ENCODE peak calls at places on chromosome 7, in ten cellular contexts. One of them, this sample, is unnamed.

GRCh38 chr7:134690016-134690415 is 43.4 kb downstream of the BPGM start:
- DNase-seq in spleen: no peak
- DNase-seq in heart right ventricle: no peak
- DNase-seq in cardiac muscle cell: peak
- DNase-seq in IMR-90: peak
- DNase-seq in neural crest cell: no peak
- DNase-seq in HepG2: no peak
- DNase-seq in CD8-positive, alpha-beta T cell: no peak
- DNase-seq in GM06990: no peak
- DNase-seq in Caco-2: no peak
- DNase-seq in this sample: peak

GRCh38 chr7:99331002-99331401 is 5.3 kb downstream of the ARPC1A start:
- DNase-seq in spleen: no peak
- DNase-seq in heart right ventricle: no peak
- DNase-seq in cardiac muscle cell: no peak
- DNase-seq in IMR-90: no peak
- DNase-seq in neural crest cell: no peak
- DNase-seq in HepG2: no peak
- DNase-seq in CD8-positive, alpha-beta T cell: no peak
- DNase-seq in GM06990: no peak
- DNase-seq in Caco-2: no peak
- DNase-seq in this sample: peak

GRCh38 chr7:30984359-30985107 is 20.8 kb downstream of the GHRHR start:
- DNase-seq in spleen: no peak
- DNase-seq in heart right ventricle: no peak
- DNase-seq in cardiac muscle cell: no peak
- DNase-seq in IMR-90: no peak
- DNase-seq in neural crest cell: no peak
- DNase-seq in HepG2: no peak
- DNase-seq in CD8-positive, alpha-beta T cell: no peak
- DNase-seq in GM06990: no peak
- DNase-seq in Caco-2: no peak
- DNase-seq in this sample: no peak

GRCh38 chr7:68504766-68505165 is 1093.5 kb upstream of the AUTS2 start:
- DNase-seq in spleen: no peak
- DNase-seq in heart right ventricle: no peak
- DNase-seq in cardiac muscle cell: no peak
- DNase-seq in IMR-90: no peak
- DNase-seq in neural crest cell: no peak
- DNase-seq in HepG2: no peak
- DNase-seq in CD8-positive, alpha-beta T cell: no peak
- DNase-seq in GM06990: no peak
- DNase-seq in Caco-2: no peak
- DNase-seq in this sample: no peak

GRCh38 chr7:95317546-95317945 is 6.8 kb downstream of the PON1 start:
- DNase-seq in spleen: no peak
- DNase-seq in heart right ventricle: no peak
- DNase-seq in cardiac muscle cell: no peak
- DNase-seq in IMR-90: no peak
- DNase-seq in neural crest cell: no peak
- DNase-seq in HepG2: no peak
- DNase-seq in CD8-positive, alpha-beta T cell: no peak
- DNase-seq in GM06990: no peak
- DNase-seq in Caco-2: no peak
- DNase-seq in this sample: no peak

GRCh38 chr7:85041599-85042216 is 145.1 kb downstream of the SEMA3D start:
- DNase-seq in spleen: peak
- DNase-seq in heart right ventricle: peak
- DNase-seq in cardiac muscle cell: peak
- DNase-seq in IMR-90: peak
- DNase-seq in neural crest cell: peak
- DNase-seq in HepG2: peak
- DNase-seq in CD8-positive, alpha-beta T cell: no peak
- DNase-seq in GM06990: no peak
- DNase-seq in Caco-2: peak
- DNase-seq in this sample: peak

GRCh38 chr7:98559958-98560357 is 57.1 kb upstream of the NPTX2 start:
- DNase-seq in spleen: no peak
- DNase-seq in heart right ventricle: no peak
- DNase-seq in cardiac muscle cell: no peak
- DNase-seq in IMR-90: no peak
- DNase-seq in neural crest cell: no peak
- DNase-seq in HepG2: no peak
- DNase-seq in CD8-positive, alpha-beta T cell: no peak
- DNase-seq in GM06990: no peak
- DNase-seq in Caco-2: no peak
- DNase-seq in this sample: no peak

GRCh38 chr7:90178592-90179279 is 24.5 kb downstream of the STEAP1 start:
- DNase-seq in spleen: no peak
- DNase-seq in heart right ventricle: no peak
- DNase-seq in cardiac muscle cell: no peak
- DNase-seq in IMR-90: peak
- DNase-seq in neural crest cell: no peak
- DNase-seq in HepG2: peak
- DNase-seq in CD8-positive, alpha-beta T cell: no peak
- DNase-seq in GM06990: no peak
- DNase-seq in Caco-2: no peak
- DNase-seq in this sample: peak

GRCh38 chr7:35437619-35438275 is 183.8 kb upstream of the TBX20 start:
- DNase-seq in spleen: no peak
- DNase-seq in heart right ventricle: no peak
- DNase-seq in cardiac muscle cell: no peak
- DNase-seq in IMR-90: no peak
- DNase-seq in neural crest cell: no peak
- DNase-seq in HepG2: no peak
- DNase-seq in CD8-positive, alpha-beta T cell: no peak
- DNase-seq in GM06990: no peak
- DNase-seq in Caco-2: no peak
- DNase-seq in this sample: no peak

GRCh38 chr7:47492720-47493119 is 89.2 kb downstream of the TNS3 start:
- DNase-seq in spleen: no peak
- DNase-seq in heart right ventricle: no peak
- DNase-seq in cardiac muscle cell: no peak
- DNase-seq in IMR-90: no peak
- DNase-seq in neural crest cell: no peak
- DNase-seq in HepG2: no peak
- DNase-seq in CD8-positive, alpha-beta T cell: no peak
- DNase-seq in GM06990: no peak
- DNase-seq in Caco-2: no peak
- DNase-seq in this sample: no peak

GRCh38 chr7:100578246-100579183 is 4.8 kb upstream of the SAP25 start:
- DNase-seq in spleen: no peak
- DNase-seq in heart right ventricle: no peak
- DNase-seq in cardiac muscle cell: no peak
- DNase-seq in IMR-90: no peak
- DNase-seq in neural crest cell: no peak
- DNase-seq in HepG2: no peak
- DNase-seq in CD8-positive, alpha-beta T cell: no peak
- DNase-seq in GM06990: no peak
- DNase-seq in Caco-2: no peak
- DNase-seq in this sample: no peak

GRCh38 chr7:77258014-77258413 is 58.4 kb upstream of the FGL2 start:
- DNase-seq in spleen: no peak
- DNase-seq in heart right ventricle: no peak
- DNase-seq in cardiac muscle cell: no peak
- DNase-seq in IMR-90: peak
- DNase-seq in neural crest cell: no peak
- DNase-seq in HepG2: no peak
- DNase-seq in CD8-positive, alpha-beta T cell: no peak
- DNase-seq in GM06990: no peak
- DNase-seq in Caco-2: no peak
- DNase-seq in this sample: peak

GRCh38 chr7:129615018-129615417 is 3.5 kb downstream of the NRF1 start:
- DNase-seq in spleen: no peak
- DNase-seq in heart right ventricle: no peak
- DNase-seq in cardiac muscle cell: no peak
- DNase-seq in IMR-90: peak
- DNase-seq in neural crest cell: no peak
- DNase-seq in HepG2: peak
- DNase-seq in CD8-positive, alpha-beta T cell: no peak
- DNase-seq in GM06990: peak
- DNase-seq in Caco-2: no peak
- DNase-seq in this sample: no peak

GRCh38 chr7:148815612-148816011 is 68.5 kb downstream of the EZH2 start:
- DNase-seq in spleen: no peak
- DNase-seq in heart right ventricle: no peak
- DNase-seq in cardiac muscle cell: no peak
- DNase-seq in IMR-90: no peak
- DNase-seq in neural crest cell: no peak
- DNase-seq in HepG2: no peak
- DNase-seq in CD8-positive, alpha-beta T cell: no peak
- DNase-seq in GM06990: no peak
- DNase-seq in Caco-2: no peak
- DNase-seq in this sample: no peak

GRCh38 chr7:29987821-29988317 is 1.7 kb downstream of the SCRN1 start:
- DNase-seq in spleen: peak
- DNase-seq in heart right ventricle: no peak
- DNase-seq in cardiac muscle cell: no peak
- DNase-seq in IMR-90: peak
- DNase-seq in neural crest cell: no peak
- DNase-seq in HepG2: peak
- DNase-seq in CD8-positive, alpha-beta T cell: no peak
- DNase-seq in GM06990: peak
- DNase-seq in Caco-2: peak
- DNase-seq in this sample: peak

GRCh38 chr7:22564511-22565045 is 64.6 kb upstream of the STEAP1B start:
- DNase-seq in spleen: no peak
- DNase-seq in heart right ventricle: peak
- DNase-seq in cardiac muscle cell: no peak
- DNase-seq in IMR-90: peak
- DNase-seq in neural crest cell: no peak
- DNase-seq in HepG2: no peak
- DNase-seq in CD8-positive, alpha-beta T cell: no peak
- DNase-seq in GM06990: no peak
- DNase-seq in Caco-2: no peak
- DNase-seq in this sample: peak

GRCh38 chr7:131190146-131190545 is 137.5 kb upstream of the MKLN1 start:
- DNase-seq in spleen: no peak
- DNase-seq in heart right ventricle: no peak
- DNase-seq in cardiac muscle cell: no peak
- DNase-seq in IMR-90: peak
- DNase-seq in neural crest cell: no peak
- DNase-seq in HepG2: no peak
- DNase-seq in CD8-positive, alpha-beta T cell: no peak
- DNase-seq in GM06990: no peak
- DNase-seq in Caco-2: peak
- DNase-seq in this sample: no peak

GRCh38 chr7:111752022-111752582 is 189.8 kb upstream of the IMMP2L start:
- DNase-seq in spleen: peak
- DNase-seq in heart right ventricle: peak
- DNase-seq in cardiac muscle cell: peak
- DNase-seq in IMR-90: peak
- DNase-seq in neural crest cell: peak
- DNase-seq in HepG2: peak
- DNase-seq in CD8-positive, alpha-beta T cell: peak
- DNase-seq in GM06990: no peak
- DNase-seq in Caco-2: peak
- DNase-seq in this sample: no peak

GRCh38 chr7:40482794-40483374 is 348.1 kb downstream of the SUGCT start:
- DNase-seq in spleen: no peak
- DNase-seq in heart right ventricle: no peak
- DNase-seq in cardiac muscle cell: no peak
- DNase-seq in IMR-90: no peak
- DNase-seq in neural crest cell: no peak
- DNase-seq in HepG2: no peak
- DNase-seq in CD8-positive, alpha-beta T cell: no peak
- DNase-seq in GM06990: no peak
- DNase-seq in Caco-2: no peak
- DNase-seq in this sample: no peak

GRCh38 chr7:40483630-40484029 is 348.8 kb downstream of the SUGCT start:
- DNase-seq in spleen: no peak
- DNase-seq in heart right ventricle: no peak
- DNase-seq in cardiac muscle cell: no peak
- DNase-seq in IMR-90: no peak
- DNase-seq in neural crest cell: no peak
- DNase-seq in HepG2: no peak
- DNase-seq in CD8-positive, alpha-beta T cell: no peak
- DNase-seq in GM06990: no peak
- DNase-seq in Caco-2: no peak
- DNase-seq in this sample: no peak
- TF ChIP-seq CTCF in spleen: no peak
- TF ChIP-seq CTCF in heart right ventricle: no peak
- TF ChIP-seq CTCF in cardiac muscle cell: peak
- TF ChIP-seq CTCF in IMR-90: peak
- TF ChIP-seq CTCF in neural crest cell: no peak
- TF ChIP-seq CTCF in HepG2: no peak
- TF ChIP-seq CTCF in CD8-positive, alpha-beta T cell: no peak
- TF ChIP-seq CTCF in GM06990: peak
- TF ChIP-seq CTCF in Caco-2: peak
- TF ChIP-seq CTCF in this sample: peak

GRCh38 chr7:883029-884021 is 7.0 kb downstream of the GET4 start:
- DNase-seq in spleen: peak
- DNase-seq in heart right ventricle: no peak
- DNase-seq in cardiac muscle cell: no peak
- DNase-seq in IMR-90: no peak
- DNase-seq in neural crest cell: no peak
- DNase-seq in HepG2: no peak
- DNase-seq in CD8-positive, alpha-beta T cell: no peak
- DNase-seq in GM06990: no peak
- DNase-seq in Caco-2: no peak
- DNase-seq in this sample: no peak
- TF ChIP-seq CTCF in spleen: no peak
- TF ChIP-seq CTCF in heart right ventricle: no peak
- TF ChIP-seq CTCF in cardiac muscle cell: no peak
- TF ChIP-seq CTCF in IMR-90: no peak
- TF ChIP-seq CTCF in neural crest cell: no peak
- TF ChIP-seq CTCF in HepG2: no peak
- TF ChIP-seq CTCF in CD8-positive, alpha-beta T cell: no peak
- TF ChIP-seq CTCF in GM06990: no peak
- TF ChIP-seq CTCF in Caco-2: no peak
- TF ChIP-seq CTCF in this sample: no peak

GRCh38 chr7:36473454-36474282 is 84.0 kb downstream of the ANLN start:
- DNase-seq in spleen: no peak
- DNase-seq in heart right ventricle: peak
- DNase-seq in cardiac muscle cell: peak
- DNase-seq in IMR-90: no peak
- DNase-seq in neural crest cell: peak
- DNase-seq in HepG2: peak
- DNase-seq in CD8-positive, alpha-beta T cell: peak
- DNase-seq in GM06990: no peak
- DNase-seq in Caco-2: no peak
- DNase-seq in this sample: no peak
- TF ChIP-seq CTCF in spleen: peak
- TF ChIP-seq CTCF in heart right ventricle: peak
- TF ChIP-seq CTCF in cardiac muscle cell: peak
- TF ChIP-seq CTCF in IMR-90: peak
- TF ChIP-seq CTCF in neural crest cell: peak
- TF ChIP-seq CTCF in HepG2: peak
- TF ChIP-seq CTCF in CD8-positive, alpha-beta T cell: no peak
- TF ChIP-seq CTCF in GM06990: peak
- TF ChIP-seq CTCF in Caco-2: peak
- TF ChIP-seq CTCF in this sample: peak

GRCh38 chr7:55066479-55066878 is 47.7 kb downstream of the EGFR start:
- DNase-seq in spleen: no peak
- DNase-seq in heart right ventricle: no peak
- DNase-seq in cardiac muscle cell: no peak
- DNase-seq in IMR-90: no peak
- DNase-seq in neural crest cell: no peak
- DNase-seq in HepG2: peak
- DNase-seq in CD8-positive, alpha-beta T cell: no peak
- DNase-seq in GM06990: no peak
- DNase-seq in Caco-2: peak
- DNase-seq in this sample: peak
- TF ChIP-seq CTCF in spleen: no peak
- TF ChIP-seq CTCF in heart right ventricle: no peak
- TF ChIP-seq CTCF in cardiac muscle cell: no peak
- TF ChIP-seq CTCF in IMR-90: no peak
- TF ChIP-seq CTCF in neural crest cell: no peak
- TF ChIP-seq CTCF in HepG2: peak
- TF ChIP-seq CTCF in CD8-positive, alpha-beta T cell: no peak
- TF ChIP-seq CTCF in GM06990: no peak
- TF ChIP-seq CTCF in Caco-2: peak
- TF ChIP-seq CTCF in this sample: no peak

GRCh38 chr7:42574693-42575084 is 337.2 kb downstream of the C7orf25 start:
- DNase-seq in spleen: no peak
- DNase-seq in heart right ventricle: no peak
- DNase-seq in cardiac muscle cell: peak
- DNase-seq in IMR-90: no peak
- DNase-seq in neural crest cell: no peak
- DNase-seq in HepG2: no peak
- DNase-seq in CD8-positive, alpha-beta T cell: no peak
- DNase-seq in GM06990: no peak
- DNase-seq in Caco-2: no peak
- DNase-seq in this sample: no peak
- TF ChIP-seq CTCF in spleen: no peak
- TF ChIP-seq CTCF in heart right ventricle: no peak
- TF ChIP-seq CTCF in cardiac muscle cell: peak
- TF ChIP-seq CTCF in IMR-90: no peak
- TF ChIP-seq CTCF in neural crest cell: peak
- TF ChIP-seq CTCF in HepG2: no peak
- TF ChIP-seq CTCF in CD8-positive, alpha-beta T cell: no peak
- TF ChIP-seq CTCF in GM06990: peak
- TF ChIP-seq CTCF in Caco-2: no peak
- TF ChIP-seq CTCF in this sample: peak